ENCODE peak calls at places on chromosomes 12 and 14, in four cellular contexts. One of them, this sample, is unnamed. For H3K36me3, the result is how much of the 10 kb centered on the place peaks cover.

GRCh38 chr14:95200404-95200803 is 43.1 kb upstream of the DICER1 start:
- DNase-seq in K562: no peak
- DNase-seq in GM12878: no peak
- DNase-seq in H1: no peak
- DNase-seq in this sample: no peak

GRCh38 chr12:39966738-39967137 is 139.1 kb downstream of the SLC2A13 start:
- DNase-seq in K562: no peak
- DNase-seq in GM12878: no peak
- DNase-seq in H1: no peak
- DNase-seq in this sample: no peak

GRCh38 chr12:11773889-11774677 is 124.6 kb downstream of the ETV6 start:
- DNase-seq in K562: no peak
- DNase-seq in GM12878: no peak
- DNase-seq in H1: no peak
- DNase-seq in this sample: no peak

GRCh38 chr14:31127690-31128089 is 79.9 kb downstream of the HECTD1 start:
- DNase-seq in K562: no peak
- DNase-seq in GM12878: no peak
- DNase-seq in H1: no peak
- DNase-seq in this sample: peak

GRCh38 chr14:21723431-21724045 is 49.9 kb upstream of the OR4E1 start:
- DNase-seq in K562: peak
- DNase-seq in GM12878: no peak
- DNase-seq in H1: peak
- DNase-seq in this sample: peak

GRCh38 chr14:99468081-99468480 is 12.6 kb downstream of the SETD3 start:
- DNase-seq in K562: no peak
- DNase-seq in GM12878: no peak
- DNase-seq in H1: no peak
- DNase-seq in this sample: no peak

GRCh38 chr14:104109731-104110361 is 24.3 kb downstream of the ASPG start:
- DNase-seq in K562: no peak
- DNase-seq in GM12878: no peak
- DNase-seq in H1: no peak
- DNase-seq in this sample: no peak

GRCh38 chr12:113208041-113208934 is 13.0 kb upstream of the TPCN1 start:
- DNase-seq in K562: no peak
- DNase-seq in GM12878: peak
- DNase-seq in H1: no peak
- DNase-seq in this sample: no peak

GRCh38 chr12:68675098-68675842 is 11.5 kb upstream of the NUP107 start:
- DNase-seq in K562: peak
- DNase-seq in GM12878: no peak
- DNase-seq in H1: no peak
- DNase-seq in this sample: no peak

GRCh38 chr14:105446971-105447370 is 27.3 kb downstream of the MTA1 start:
- DNase-seq in K562: no peak
- DNase-seq in GM12878: no peak
- DNase-seq in H1: no peak
- DNase-seq in this sample: no peak

GRCh38 chr14:72479471-72479931 is 414.4 kb downstream of the DPF3 start:
- DNase-seq in K562: peak
- DNase-seq in GM12878: peak
- DNase-seq in H1: no peak
- DNase-seq in this sample: no peak

GRCh38 chr12:131074221-131075083 is 120.7 kb downstream of the ADGRD1 start:
- DNase-seq in K562: no peak
- DNase-seq in GM12878: no peak
- DNase-seq in H1: no peak
- DNase-seq in this sample: no peak

GRCh38 chr12:100216337-100216736 is 15.7 kb downstream of the ACTR6 start:
- DNase-seq in K562: no peak
- DNase-seq in GM12878: no peak
- DNase-seq in H1: no peak
- DNase-seq in this sample: no peak

GRCh38 chr12:56326533-56326932 is 7.3 kb downstream of the PAN2 start:
- DNase-seq in K562: no peak
- DNase-seq in GM12878: no peak
- DNase-seq in H1: no peak
- DNase-seq in this sample: no peak
- H3K36me3 ChIP-seq in K562: half or more
- H3K36me3 ChIP-seq in GM12878: under half
- H3K36me3 ChIP-seq in H1: under half
- H3K36me3 ChIP-seq in this sample: half or more

DNA sequence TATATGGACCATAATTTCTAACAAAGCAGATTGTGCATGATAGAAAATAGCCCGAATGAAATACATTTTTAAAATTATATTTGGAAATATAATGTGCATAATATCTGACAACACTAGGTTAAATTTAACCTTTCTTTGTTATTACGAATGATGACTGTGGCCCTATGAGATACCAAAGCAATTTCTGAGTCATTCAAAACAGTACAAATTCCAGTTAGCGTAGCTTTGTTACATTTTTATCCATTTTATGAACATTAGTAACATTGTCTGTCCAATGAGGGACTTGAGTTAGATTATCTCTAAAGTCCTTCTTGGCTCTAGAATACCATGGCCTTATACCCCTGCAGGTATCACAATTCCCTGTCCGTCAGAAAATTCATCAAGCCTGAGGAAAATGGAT is 39.0 kb upstream of the REP15 start:
- DNase-seq in K562: no peak
- DNase-seq in GM12878: no peak
- DNase-seq in H1: no peak
- DNase-seq in this sample: no peak
- TF ChIP-seq CBX5 in K562: no peak
- TF ChIP-seq CBX5 in GM12878: no peak
- TF ChIP-seq CBX5 in H1: no peak
- TF ChIP-seq CBX5 in this sample: no peak

GRCh38 chr12:58204086-58204485 is 262.7 kb downstream of the ATP23 start:
- DNase-seq in K562: no peak
- DNase-seq in GM12878: no peak
- DNase-seq in H1: no peak
- DNase-seq in this sample: no peak
- TF ChIP-seq TAF1 in K562: no peak
- TF ChIP-seq TAF1 in GM12878: no peak
- TF ChIP-seq TAF1 in H1: no peak
- TF ChIP-seq TAF1 in this sample: no peak

DNA sequence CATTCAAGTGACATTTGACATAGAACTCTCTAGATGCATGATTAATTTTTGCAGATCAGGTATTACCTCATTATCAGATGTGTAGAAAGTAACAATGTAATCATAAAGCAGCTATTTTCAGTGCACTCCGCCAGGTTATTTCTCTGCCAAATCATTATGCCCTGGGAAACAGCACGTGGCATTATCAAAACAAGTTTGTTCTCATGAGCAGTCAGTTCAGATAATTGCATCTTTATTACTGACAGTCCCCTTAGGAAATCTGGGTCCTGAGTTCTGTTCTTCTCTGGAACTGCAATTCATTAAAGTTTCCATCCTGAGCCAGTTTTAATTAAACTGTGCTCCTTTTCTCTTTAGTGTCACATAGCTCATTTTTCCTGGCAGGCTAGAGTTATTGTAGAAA is 94.7 kb upstream of the KRR1 start:
- DNase-seq in K562: no peak
- DNase-seq in GM12878: no peak
- DNase-seq in H1: no peak
- DNase-seq in this sample: no peak
- H3K36me3 ChIP-seq in K562: under half
- H3K36me3 ChIP-seq in GM12878: under half
- H3K36me3 ChIP-seq in H1: under half
- H3K36me3 ChIP-seq in this sample: under half

GRCh38 chr12:19616781-19617180 is 177.5 kb downstream of the AEBP2 start:
- DNase-seq in K562: no peak
- DNase-seq in GM12878: no peak
- DNase-seq in H1: no peak
- DNase-seq in this sample: no peak

GRCh38 chr12:19624000-19624399 is 184.7 kb downstream of the AEBP2 start:
- DNase-seq in K562: no peak
- DNase-seq in GM12878: no peak
- DNase-seq in H1: no peak
- DNase-seq in this sample: no peak

GRCh38 chr12:19624401-19624930 is 185.2 kb downstream of the AEBP2 start:
- DNase-seq in K562: no peak
- DNase-seq in GM12878: no peak
- DNase-seq in H1: no peak
- DNase-seq in this sample: no peak

GRCh38 chr12:19614601-19615442 is 175.5 kb downstream of the AEBP2 start:
- DNase-seq in K562: no peak
- DNase-seq in GM12878: no peak
- DNase-seq in H1: no peak
- DNase-seq in this sample: no peak

DNA sequence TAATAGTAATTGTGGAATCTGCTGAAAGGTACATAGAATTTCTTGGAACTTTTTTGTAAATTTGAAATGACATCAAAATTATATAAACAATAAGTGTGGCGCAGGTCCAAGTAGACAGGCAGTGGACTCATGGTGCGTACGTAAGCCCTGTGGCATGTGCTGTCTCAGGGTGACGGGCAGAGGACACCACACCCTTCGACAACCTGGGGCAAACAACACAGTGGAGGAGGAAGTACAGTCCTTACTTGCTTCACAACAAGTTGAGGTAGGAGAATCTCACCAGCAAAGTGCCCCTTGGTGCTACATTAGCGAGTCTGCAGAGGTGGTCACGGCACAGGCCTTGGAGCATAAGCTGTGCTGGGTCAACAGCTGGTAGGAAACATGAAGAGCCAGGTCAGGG is 180.9 kb downstream of the AEBP2 start:
- DNase-seq in K562: no peak
- DNase-seq in GM12878: no peak
- DNase-seq in H1: no peak
- DNase-seq in this sample: no peak
- TF ChIP-seq CBX5 in K562: no peak
- TF ChIP-seq CBX5 in GM12878: no peak
- TF ChIP-seq CBX5 in H1: no peak
- TF ChIP-seq CBX5 in this sample: no peak

DNA sequence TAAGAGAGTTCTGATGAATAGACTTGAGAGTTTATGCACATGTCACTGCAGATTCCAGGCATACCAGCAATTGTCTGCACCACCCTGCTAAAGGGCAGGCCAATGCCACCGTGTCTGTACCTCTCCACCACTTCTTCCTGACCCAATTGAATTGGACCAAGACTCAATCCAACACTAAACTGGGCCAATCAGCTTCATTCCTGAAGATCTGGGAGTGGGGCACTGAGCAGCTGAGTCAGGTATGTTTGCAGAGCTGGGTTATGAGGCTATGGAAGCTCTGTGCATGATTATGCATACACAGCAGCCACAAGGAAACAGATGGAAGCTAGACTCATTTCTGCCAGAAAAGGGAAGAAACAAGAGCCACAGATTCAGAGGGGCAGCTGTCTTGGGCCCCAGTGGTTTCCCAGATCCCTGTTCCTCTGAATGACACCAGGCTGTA is 28.0 kb downstream of the DAO start:
- DNase-seq in K562: no peak
- DNase-seq in GM12878: no peak
- DNase-seq in H1: no peak
- DNase-seq in this sample: peak
- TF ChIP-seq TAF1 in K562: no peak
- TF ChIP-seq TAF1 in GM12878: no peak
- TF ChIP-seq TAF1 in H1: no peak
- TF ChIP-seq TAF1 in this sample: no peak

DNA sequence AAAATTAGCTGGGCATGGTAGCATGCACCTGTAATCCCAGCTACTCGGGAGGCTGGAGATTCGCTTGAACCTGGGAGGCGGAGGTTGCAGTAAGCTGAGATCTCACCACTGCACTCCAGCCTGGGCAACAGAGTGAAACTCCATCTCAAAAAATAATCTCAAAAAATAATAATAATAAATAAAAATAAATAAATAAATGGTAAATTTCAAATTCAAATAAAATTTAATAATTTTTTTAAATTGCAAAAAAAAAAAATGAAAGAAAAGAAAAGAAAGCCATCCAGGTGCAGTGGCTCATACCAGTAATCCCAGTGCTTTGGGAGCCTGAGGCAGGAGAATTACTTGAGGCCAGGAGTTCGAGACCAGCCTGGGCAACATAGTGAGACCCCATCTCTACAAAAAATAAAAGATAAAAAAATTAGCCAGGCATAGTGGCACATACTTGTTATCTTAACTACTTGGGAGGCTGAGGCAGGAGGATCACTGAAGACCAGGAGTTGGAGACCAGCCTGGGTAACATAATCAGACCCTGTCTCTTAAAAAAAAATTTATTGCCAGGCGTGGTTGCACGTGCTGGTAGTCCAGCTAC is 36.4 kb downstream of the ALDH2 start:
- DNase-seq in K562: no peak
- DNase-seq in GM12878: no peak
- DNase-seq in H1: no peak
- DNase-seq in this sample: no peak
- H3K36me3 ChIP-seq in K562: under half
- H3K36me3 ChIP-seq in GM12878: under half
- H3K36me3 ChIP-seq in H1: under half
- H3K36me3 ChIP-seq in this sample: under half

DNA sequence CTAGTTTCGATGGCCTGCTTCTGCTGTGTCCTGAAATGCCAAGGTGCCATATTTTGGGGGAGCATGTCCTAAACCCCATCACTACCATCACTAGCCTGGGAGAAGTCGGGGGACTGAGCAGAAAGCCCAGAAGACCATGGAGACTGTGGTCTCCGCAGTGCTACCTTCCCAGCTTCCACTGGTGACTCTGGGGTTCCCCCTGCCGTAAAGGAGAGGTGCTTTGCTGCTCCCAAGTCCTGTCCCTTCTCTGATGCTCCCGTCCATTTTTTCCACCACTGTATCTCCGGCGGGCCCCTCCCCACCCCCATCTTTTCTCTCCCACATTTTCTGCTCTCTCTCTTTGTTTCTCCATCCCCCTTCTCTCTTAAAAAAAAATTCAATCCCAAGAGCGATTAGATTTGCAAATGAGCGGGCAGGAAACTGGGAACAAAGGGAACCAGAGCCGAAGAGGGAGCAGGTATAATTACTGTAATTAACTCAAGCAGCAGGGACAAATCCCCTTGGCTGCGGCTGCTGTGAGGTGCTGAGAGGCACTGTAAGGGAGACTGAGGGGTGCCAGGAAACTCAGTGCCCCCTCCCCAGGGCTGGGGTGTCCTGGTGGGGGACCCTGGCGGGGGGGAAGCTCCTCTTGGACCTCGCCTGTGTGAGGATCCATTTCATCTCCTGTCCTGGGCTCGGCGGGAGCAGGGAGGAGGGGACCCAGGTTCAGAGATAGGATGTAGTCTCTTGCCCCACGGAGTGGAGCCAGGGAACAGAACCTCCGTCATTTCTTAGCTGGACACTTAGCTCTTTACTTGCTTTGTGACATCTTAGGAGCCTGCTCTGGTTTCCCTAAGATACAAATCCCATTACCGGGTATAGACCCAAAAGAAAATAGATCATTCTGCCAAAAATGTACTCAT is 140.5 kb upstream of the NRXN3 start:
- DNase-seq in K562: peak
- DNase-seq in GM12878: no peak
- DNase-seq in H1: peak
- DNase-seq in this sample: no peak
- TF ChIP-seq CBX5 in K562: no peak
- TF ChIP-seq CBX5 in GM12878: no peak
- TF ChIP-seq CBX5 in H1: no peak
- TF ChIP-seq CBX5 in this sample: no peak